ENCODE peak calls at places on chromosomes 5 and 9, in five cellular contexts. T is EL, I is HFFc6, U is SW 1271, H is hypothalamus. Y is an unnamed sample.

GRCh38 chr5:72325566-72326297 is 5.6 kb downstream of the PTCD2 start:
- DNase-seq in T (peak), I (peak), U (no peak), H (no peak), Y (no peak)

GRCh38 chr9:134554750-134555655 is 86.6 kb upstream of the COL5A1 start:
- DNase-seq in T (peak), I (no peak), U (no peak), H (no peak), Y (no peak)

GRCh38 chr9:35274988-35275387 is 113.2 kb downstream of the UNC13B start:
- DNase-seq in T (no peak), I (no peak), U (no peak), H (no peak), Y (no peak)

GRCh38 chr9:91179237-91180138 is 182.2 kb downstream of the AUH start:
- DNase-seq in T (peak), I (peak), U (no peak), H (no peak), Y (no peak)

GRCh38 chr9:80376180-80376579 is 804.4 kb downstream of the TLE4 start:
- DNase-seq in T (no peak), I (no peak), U (no peak), H (no peak), Y (no peak)

GRCh38 chr5:144203750-144204596 is 33.3 kb downstream of the KCTD16 start:
- DNase-seq in T (peak), I (peak), U (peak), H (peak), Y (peak)

GRCh38 chr9:112279501-112279900 is 53.9 kb downstream of the PTBP3 start:
- DNase-seq in T (no peak), I (no peak), U (no peak), H (no peak), Y (no peak)

GRCh38 chr5:43773032-43773830 is 170.3 kb downstream of the NNT start:
- DNase-seq in T (peak), I (peak), U (peak), H (no peak), Y (peak)

GRCh38 chr5:40046792-40047191 is 622.0 kb upstream of the DAB2 start:
- DNase-seq in T (peak), I (no peak), U (no peak), H (no peak), Y (no peak)

GRCh38 chr5:66932446-66932845 is 264.2 kb downstream of the CD180 start:
- DNase-seq in T (no peak), I (no peak), U (no peak), H (no peak), Y (no peak)

GRCh38 chr9:31210982-31211570 is 1173.4 kb upstream of the ACO1 start:
- DNase-seq in T (no peak), I (no peak), U (no peak), H (no peak), Y (no peak)

GRCh38 chr5:52801329-52801728 is 13.6 kb downstream of the ITGA1 start:
- DNase-seq in T (peak), I (no peak), U (peak), H (peak), Y (no peak)

GRCh38 chr9:79757906-79758669 is 186.3 kb downstream of the TLE4 start:
- DNase-seq in T (peak), I (no peak), U (no peak), H (no peak), Y (no peak)

Y was measured in HCT116.